ENCODE peak calls at places on chromosomes 12 and 14, in six cellular contexts. Y, X, A, B, D and T are unnamed samples.

GRCh38 chr12:69884386-69884785 is 59.4 kb downstream of the MYRFL start:
- DNase-seq in X (no peak), A (peak), Y (no peak), B (no peak), D (no peak), T (no peak)

GRCh38 chr12:75725505-75726120 is 214.2 kb upstream of the KRR1 start:
- DNase-seq in Y (peak), B (no peak), A (peak), X (no peak), D (no peak), T (no peak)

GRCh38 chr14:36605506-36605857 is 23.1 kb upstream of the NKX2-8 start:
- DNase-seq in X (no peak), Y (no peak), A (peak), D (no peak), B (no peak), T (no peak)

GRCh38 chr12:77577756-77578155 is 252.9 kb upstream of the NAV3 start:
- DNase-seq in X (no peak), A (no peak), Y (no peak), B (no peak), D (no peak), T (no peak)

GRCh38 chr12:63802012-63802608 is 22.4 kb downstream of the RXYLT1 start:
- DNase-seq in D (no peak), B (peak), A (peak), Y (peak), X (no peak), T (no peak)

GRCh38 chr12:38662851-38663250 is 242.5 kb downstream of the CPNE8 start:
- DNase-seq in B (no peak), D (no peak), A (no peak), Y (no peak), X (no peak), T (no peak)

GRCh38 chr14:39069923-39070322 is 33.1 kb downstream of the SEC23A start:
- DNase-seq in D (no peak), Y (no peak), B (no peak), X (no peak), A (no peak), T (no peak)

GRCh38 chr12:128833418-128833817 is 9.7 kb upstream of the SLC15A4 start:
- DNase-seq in A (no peak), X (no peak), Y (no peak), D (no peak), B (no peak), T (no peak)

GRCh38 chr14:77653473-77653872 is 37.0 kb upstream of the SPTLC2 start:
- DNase-seq in X (no peak), D (no peak), Y (no peak), B (no peak), A (no peak), T (no peak)

GRCh38 chr14:71665781-71666180 is 266.4 kb upstream of the RGS6 start:
- DNase-seq in D (no peak), B (no peak), A (no peak), X (no peak), Y (no peak), T (no peak)